ENCODE peak calls at places on chromosome 17, in six cellular contexts. N is naive thymus-derived CD8-positive, alpha-beta T cell; K is stimulated activated CD8-positive, alpha-beta memory T cell treated with anti-CD3 and anti-CD28 coated beads, Interleukin-12 subunit alpha, Interleukin-12 subunit beta, amount 100 ng/mL, for 4 hours; U is GM03348; A is epithelial cell of esophagus; L is choroid plexus epithelial cell. Y is an unnamed sample.

GRCh38 chr17:16491703-16492612 is at the start of gene LRRC75A:
- DNase-seq in N (peak), K (peak), U (peak), A (peak), L (no peak), Y (peak)

GRCh38 chr17:42803074-42803883 is 4.6 kb downstream of the CNTD1 start:
- DNase-seq in N (no peak), K (no peak), U (no peak), A (no peak), L (peak), Y (no peak)

GRCh38 chr17:55341432-55341831 is 76.7 kb downstream of the HLF start:
- DNase-seq in N (no peak), K (no peak), U (peak), A (peak), L (peak), Y (no peak)

GRCh38 chr17:77476920-77477805 is 336.4 kb downstream of the SEC14L1 start:
- DNase-seq in N (no peak), K (no peak), U (peak), A (peak), L (peak), Y (no peak)

GRCh38 chr17:36592316-36592710 is 634 bp downstream of the DHRS11 start:
- DNase-seq in N (no peak), K (no peak), U (peak), A (peak), L (peak), Y (no peak)

GRCh38 chr17:45425125-45425983 is 7.3 kb downstream of the ARHGAP27 start:
- DNase-seq in N (peak), K (no peak), U (no peak), A (peak), L (peak), Y (no peak)

GRCh38 chr17:81858967-81859905 is 1.1 kb downstream of the P4HB start:
- DNase-seq in N (no peak), K (no peak), U (no peak), A (no peak), L (peak), Y (no peak)

GRCh38 chr17:63930951-63931575 is 1.1 kb downstream of the CD79B start:
- DNase-seq in N (peak), K (peak), U (no peak), A (no peak), L (no peak), Y (peak)

GRCh38 chr17:4997302-4998026 is at the start of the genes INCA1 and KIF1C:
- DNase-seq in N (peak), K (peak), U (peak), A (peak), L (peak), Y (peak)

GRCh38 chr17:79784353-79785016 is 6.5 kb downstream of the CBX2 start:
- DNase-seq in N (no peak), K (no peak), U (no peak), A (no peak), L (no peak), Y (no peak)

GRCh38 chr17:76529224-76529642 is 8.3 kb downstream of the CYGB start:
- DNase-seq in N (peak), K (no peak), U (peak), A (peak), L (peak), Y (no peak)

GRCh38 chr17:28090551-28090950 is 48.1 kb downstream of the NLK start:
- DNase-seq in N (no peak), K (no peak), U (no peak), A (no peak), L (no peak), Y (no peak)

GRCh38 chr17:79915850-79916430 is 76.7 kb upstream of the CBX4 start:
- DNase-seq in N (no peak), K (no peak), U (peak), A (peak), L (peak), Y (no peak)

GRCh38 chr17:1177099-1177996 is 2.4 kb downstream of the ABR start:
- DNase-seq in N (no peak), K (no peak), U (peak), A (no peak), L (peak), Y (no peak)

GRCh38 chr17:73768691-73769090 is 124.4 kb upstream of the SDK2 start:
- DNase-seq in N (no peak), K (no peak), U (no peak), A (no peak), L (no peak), Y (no peak)

GRCh38 chr17:35774499-35774898 is 13.8 kb downstream of the C17orf50 start:
- DNase-seq in N (peak), K (no peak), U (no peak), A (no peak), L (peak), Y (no peak)

GRCh38 chr17:45170976-45171337 is 9.3 kb downstream of the HEXIM2 start:
- DNase-seq in N (no peak), K (no peak), U (peak), A (peak), L (peak), Y (no peak)

GRCh38 chr17:82503094-82503727 is 16.3 kb upstream of the FOXK2 start:
- DNase-seq in N (no peak), K (no peak), U (no peak), A (no peak), L (no peak), Y (no peak)

GRCh38 chr17:79840989-79841286 is 1.7 kb upstream of the CBX4 start:
- DNase-seq in N (no peak), K (no peak), U (no peak), A (no peak), L (peak), Y (no peak)

GRCh38 chr17:29042026-29042678 is 789 bp upstream of the PIPOX start:
- DNase-seq in N (no peak), K (no peak), U (no peak), A (no peak), L (no peak), Y (no peak)

GRCh38 chr17:49959183-49959935 is 9.6 kb upstream of the DLX4 start:
- DNase-seq in N (no peak), K (no peak), U (no peak), A (peak), L (no peak), Y (no peak)

GRCh38 chr17:8712698-8713097 is 31.9 kb downstream of the CCDC42 start:
- DNase-seq in N (no peak), K (no peak), U (no peak), A (no peak), L (no peak), Y (no peak)

GRCh38 chr17:69870091-69870530 is 204.9 kb upstream of the KCNJ16 start:
- DNase-seq in N (no peak), K (no peak), U (peak), A (peak), L (peak), Y (no peak)

Y was measured in effector CD8-positive, alpha-beta T cell.